ENCODE peak calls at places on chromosomes 3 and 15, in five cellular contexts. One of them, this sample, is unnamed.

GRCh38 chr3:120438971-120439370 is 11.8 kb downstream of the FSTL1 start:
- DNase-seq in lower leg skin: no peak
- DNase-seq in heart left ventricle: peak; percentile 83
- DNase-seq in psoas muscle: peak; percentile 25
- DNase-seq in DMS 273 treated with DMSO at 0.1 percent for 48 hours: no peak
- DNase-seq in this sample: no peak

GRCh38 chr15:97979131-97979502 is 18.6 kb downstream of the ARRDC4 start:
- DNase-seq in heart left ventricle: no peak
- DNase-seq in psoas muscle: no peak
- DNase-seq in lower leg skin: no peak
- DNase-seq in DMS 273 treated with DMSO at 0.1 percent for 48 hours: no peak
- DNase-seq in this sample: no peak

GRCh38 chr15:100853676-100854440 is 25.8 kb upstream of the ALDH1A3 start:
- DNase-seq in heart left ventricle: no peak
- DNase-seq in psoas muscle: no peak
- DNase-seq in lower leg skin: no peak
- DNase-seq in DMS 273 treated with DMSO at 0.1 percent for 48 hours: no peak
- DNase-seq in this sample: no peak

GRCh38 chr3:178676077-178676476 is 139.8 kb downstream of the KCNMB2 start:
- DNase-seq in DMS 273 treated with DMSO at 0.1 percent for 48 hours: no peak
- DNase-seq in psoas muscle: no peak
- DNase-seq in lower leg skin: no peak
- DNase-seq in heart left ventricle: peak; percentile 49
- DNase-seq in this sample: no peak

GRCh38 chr3:124793054-124793740 is 62.9 kb downstream of the UMPS start:
- DNase-seq in DMS 273 treated with DMSO at 0.1 percent for 48 hours: no peak
- DNase-seq in psoas muscle: no peak
- DNase-seq in lower leg skin: peak; percentile 66
- DNase-seq in heart left ventricle: peak; percentile 13
- DNase-seq in this sample: no peak

GRCh38 chr15:83833569-83833968 is 179.6 kb downstream of the ADAMTSL3 start:
- DNase-seq in lower leg skin: no peak
- DNase-seq in psoas muscle: no peak
- DNase-seq in heart left ventricle: no peak
- DNase-seq in DMS 273 treated with DMSO at 0.1 percent for 48 hours: no peak
- DNase-seq in this sample: no peak

GRCh38 chr3:66302288-66302687 is 81.5 kb downstream of the SLC25A26 start:
- DNase-seq in psoas muscle: no peak
- DNase-seq in heart left ventricle: no peak
- DNase-seq in lower leg skin: no peak
- DNase-seq in DMS 273 treated with DMSO at 0.1 percent for 48 hours: no peak
- DNase-seq in this sample: no peak

GRCh38 chr3:195407511-195408409 is 35.1 kb downstream of the ACAP2 start:
- DNase-seq in lower leg skin: no peak
- DNase-seq in heart left ventricle: no peak
- DNase-seq in psoas muscle: no peak
- DNase-seq in DMS 273 treated with DMSO at 0.1 percent for 48 hours: no peak
- DNase-seq in this sample: no peak

GRCh38 chr15:73757571-73757970 is 4.4 kb upstream of the INSYN1 start:
- DNase-seq in psoas muscle: no peak
- DNase-seq in DMS 273 treated with DMSO at 0.1 percent for 48 hours: no peak
- DNase-seq in heart left ventricle: no peak
- DNase-seq in lower leg skin: no peak
- DNase-seq in this sample: no peak

GRCh38 chr3:33581666-33582065 is 136.4 kb downstream of the CLASP2 start:
- DNase-seq in heart left ventricle: no peak
- DNase-seq in psoas muscle: no peak
- DNase-seq in DMS 273 treated with DMSO at 0.1 percent for 48 hours: no peak
- DNase-seq in lower leg skin: no peak
- DNase-seq in this sample: no peak

GRCh38 chr15:87743557-87743956 is 513.0 kb downstream of the NTRK3 start:
- DNase-seq in lower leg skin: no peak
- DNase-seq in heart left ventricle: no peak
- DNase-seq in psoas muscle: no peak
- DNase-seq in DMS 273 treated with DMSO at 0.1 percent for 48 hours: no peak
- DNase-seq in this sample: no peak

This sample was measured in progenitor cell of endocrine pancreas.